ENCODE peak calls at places on chromosomes 13 and 19, in six cellular contexts. I is body of pancreas, S is psoas muscle, Z is esophagus squamous epithelium, X is GM23248, G is upper lobe of right lung. V is an unnamed sample. For H3K4me1, the result is how much of the 10 kb centered on the place peaks cover.

GRCh38 chr13:91313103-91313502 is 34.4 kb upstream of the MIR17HG start:
- DNase-seq in I (no peak), S (no peak), Z (no peak), X (peak), G (no peak), V (no peak)

GRCh38 chr13:29845440-29846056 is 4.9 kb downstream of the UBL3 start:
- DNase-seq in I (no peak), S (no peak), Z (no peak), X (peak), G (no peak), V (no peak)

GRCh38 chr13:38303816-38304215 is 45.8 kb upstream of the UFM1 start:
- DNase-seq in I (no peak), S (no peak), Z (no peak), X (no peak), G (no peak), V (no peak)

GRCh38 chr13:97822377-97822776 is 131.1 kb upstream of the IPO5 start:
- DNase-seq in I (no peak), S (no peak), Z (no peak), X (no peak), G (no peak), V (no peak)

GRCh38 chr19:45767410-45767880 is 1.6 kb downstream of the SIX5 start:
- DNase-seq in I (peak), S (peak), Z (no peak), X (peak), G (peak), V (peak)

GRCh38 chr13:45607931-45608330 is 7.6 kb downstream of the ERICH6B start:
- DNase-seq in I (no peak), S (no peak), Z (no peak), X (no peak), G (no peak), V (no peak)

GRCh38 chr13:77779461-77780272 is 82.2 kb downstream of the SLAIN1 start:
- DNase-seq in I (peak), S (no peak), Z (no peak), X (peak), G (no peak), V (peak)

GRCh38 chr13:72384186-72384823 is 343.1 kb downstream of the MZT1 start:
- DNase-seq in I (no peak), S (no peak), Z (no peak), X (no peak), G (no peak), V (no peak)

GRCh38 chr19:55311797-55312196 is 13.3 kb downstream of the TMEM150B start:
- DNase-seq in I (no peak), S (no peak), Z (no peak), X (no peak), G (no peak), V (no peak)

GRCh38 chr13:24407844-24408243 is 98.5 kb downstream of the C1QTNF9 start:
- DNase-seq in I (no peak), S (no peak), Z (no peak), X (no peak), G (no peak), V (no peak)

GRCh38 chr13:91482427-91482826 is 84.0 kb downstream of the GPC5 start:
- DNase-seq in I (no peak), S (no peak), Z (no peak), X (no peak), G (no peak), V (no peak)

GRCh38 chr19:33941133-33941532 is 144.5 kb downstream of the KCTD15 start:
- DNase-seq in I (no peak), S (no peak), Z (no peak), X (no peak), G (no peak), V (no peak)

GRCh38 chr19:29872224-29872731 is 60.5 kb downstream of the CCNE1 start:
- DNase-seq in I (no peak), S (no peak), Z (no peak), X (peak), G (peak), V (no peak)

GRCh38 chr13:60583911-60584753 is 187.1 kb downstream of the TDRD3 start:
- DNase-seq in I (no peak), S (no peak), Z (no peak), X (peak), G (no peak), V (no peak)

GRCh38 chr13:47886314-47886713 is 114.8 kb downstream of the SUCLA2 start:
- DNase-seq in I (no peak), S (no peak), Z (no peak), X (no peak), G (no peak), V (no peak)

GRCh38 chr19:58568731-58569130 is 4.4 kb downstream of the MZF1 start:
- DNase-seq in I (peak), S (peak), Z (no peak), X (no peak), G (peak), V (peak)

GRCh38 chr19:18496167-18496979 is 25.5 kb downstream of the ELL start:
- DNase-seq in I (peak), S (no peak), Z (no peak), X (peak), G (peak), V (no peak)

GRCh38 chr19:1860133-1860775 is 3.1 kb downstream of the KLF16 start:
- DNase-seq in I (peak), S (peak), Z (no peak), X (peak), G (no peak), V (peak)

GRCh38 chr13:85728831-85729230 is 70.4 kb downstream of the SLITRK6 start:
- DNase-seq in I (no peak), S (no peak), Z (no peak), X (no peak), G (no peak), V (no peak)

GRCh38 chr19:2424686-2425621 is 2.4 kb downstream of the TIMM13 start:
- DNase-seq in I (peak), S (peak), Z (no peak), X (peak), G (peak), V (no peak)

GRCh38 chr13:45879666-45880065 is 28.1 kb upstream of the SIAH3 start:
- DNase-seq in I (no peak), S (peak), Z (no peak), X (no peak), G (no peak), V (no peak)

GRCh38 chr13:31755803-31756212 is 16.5 kb downstream of the RXFP2 start:
- DNase-seq in I (no peak), S (no peak), Z (no peak), X (peak), G (no peak), V (no peak)

GRCh38 chr13:113469582-113469981 is 16.3 kb upstream of the ADPRHL1 start:
- DNase-seq in I (no peak), S (no peak), Z (no peak), X (no peak), G (no peak), V (no peak)
- H3K27ac ChIP-seq in I (no peak), S (no peak), Z (no peak), X (no peak), G (no peak), V (no peak)

GRCh38 chr13:40983725-40984669 is 35.1 kb downstream of the ELF1 start:
- DNase-seq in I (no peak), S (no peak), Z (no peak), X (no peak), G (no peak), V (no peak)

GRCh38 chr13:40986328-40986856 is 32.7 kb downstream of the ELF1 start:
- DNase-seq in I (no peak), S (no peak), Z (no peak), X (peak), G (no peak), V (no peak)

GRCh38 chr13:40987606-40988280 is 31.4 kb downstream of the ELF1 start:
- DNase-seq in I (no peak), S (no peak), Z (no peak), X (peak), G (no peak), V (no peak)

GRCh38 chr13:40984670-40985366 is 34.3 kb downstream of the ELF1 start:
- DNase-seq in I (no peak), S (no peak), Z (no peak), X (peak), G (no peak), V (no peak)

GRCh38 chr13:40985596-40986327 is 33.4 kb downstream of the ELF1 start:
- DNase-seq in I (no peak), S (no peak), Z (no peak), X (no peak), G (no peak), V (no peak)
- H3K4me1 ChIP-seq in I (half or more), S (under half), Z (under half), X (under half), G (under half), V (under half)

DNA sequence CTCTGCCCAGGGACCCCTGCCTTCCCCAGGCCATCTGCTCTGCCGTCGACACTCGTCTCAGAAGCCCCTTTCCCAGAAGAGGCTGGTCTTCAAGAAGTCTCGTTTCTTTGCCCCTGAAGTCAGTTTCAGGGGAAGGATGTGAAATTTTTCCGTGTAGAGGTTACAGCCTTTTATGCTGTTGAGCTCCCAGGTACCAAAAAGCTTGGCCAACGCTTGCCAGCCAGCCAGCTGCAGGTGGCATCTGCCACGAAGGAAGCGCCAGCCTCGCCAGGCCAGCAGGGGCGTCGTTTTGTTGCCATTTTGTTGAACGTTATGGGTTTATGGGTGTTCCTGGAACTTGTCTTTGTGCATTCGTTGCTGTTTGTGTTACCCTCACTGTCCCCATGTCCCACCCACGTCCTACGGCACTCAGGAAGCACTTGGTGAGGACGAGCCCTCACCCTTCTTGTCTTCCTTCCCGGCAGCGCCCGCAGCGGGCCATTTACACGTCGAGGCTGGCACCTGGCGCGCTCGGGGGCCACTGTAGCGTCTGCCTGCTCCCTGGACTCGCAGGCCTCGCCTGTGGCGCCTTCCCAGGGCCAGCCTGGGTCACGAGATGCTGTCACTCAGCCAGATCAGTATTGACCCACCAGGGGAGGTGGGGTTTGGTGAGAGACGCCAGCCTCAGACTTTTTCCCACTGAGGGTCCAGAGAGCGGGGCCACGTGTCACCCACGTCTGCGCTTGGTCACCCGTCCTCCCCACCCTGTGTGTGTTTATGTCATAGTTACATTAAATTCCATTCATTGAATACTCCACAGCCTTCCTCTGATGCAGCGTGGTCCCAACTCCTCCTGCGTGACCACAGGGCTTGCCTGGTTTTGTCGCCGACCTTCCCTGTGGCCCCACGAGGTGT is 37.1 kb downstream of the AP1M1 start:
- DNase-seq in I (no peak), S (no peak), Z (no peak), X (no peak), G (peak), V (peak)
- H3K27ac ChIP-seq in I (no peak), S (no peak), Z (no peak), X (no peak), G (no peak), V (no peak)

GRCh38 chr19:8360196-8360595 is 3.8 kb upstream of the ANGPTL4 start:
- DNase-seq in I (no peak), S (no peak), Z (no peak), X (no peak), G (no peak), V (no peak)

GRCh38 chr19:8357007-8357521 is 6.9 kb upstream of the ANGPTL4 start:
- DNase-seq in I (no peak), S (no peak), Z (no peak), X (no peak), G (no peak), V (no peak)

GRCh38 chr19:8352134-8352827 is 9.2 kb upstream of the KANK3 start:
- DNase-seq in I (no peak), S (no peak), Z (no peak), X (peak), G (no peak), V (no peak)

GRCh38 chr19:8358948-8359347 is 5.0 kb upstream of the ANGPTL4 start:
- DNase-seq in I (no peak), S (no peak), Z (no peak), X (no peak), G (no peak), V (no peak)

DNA sequence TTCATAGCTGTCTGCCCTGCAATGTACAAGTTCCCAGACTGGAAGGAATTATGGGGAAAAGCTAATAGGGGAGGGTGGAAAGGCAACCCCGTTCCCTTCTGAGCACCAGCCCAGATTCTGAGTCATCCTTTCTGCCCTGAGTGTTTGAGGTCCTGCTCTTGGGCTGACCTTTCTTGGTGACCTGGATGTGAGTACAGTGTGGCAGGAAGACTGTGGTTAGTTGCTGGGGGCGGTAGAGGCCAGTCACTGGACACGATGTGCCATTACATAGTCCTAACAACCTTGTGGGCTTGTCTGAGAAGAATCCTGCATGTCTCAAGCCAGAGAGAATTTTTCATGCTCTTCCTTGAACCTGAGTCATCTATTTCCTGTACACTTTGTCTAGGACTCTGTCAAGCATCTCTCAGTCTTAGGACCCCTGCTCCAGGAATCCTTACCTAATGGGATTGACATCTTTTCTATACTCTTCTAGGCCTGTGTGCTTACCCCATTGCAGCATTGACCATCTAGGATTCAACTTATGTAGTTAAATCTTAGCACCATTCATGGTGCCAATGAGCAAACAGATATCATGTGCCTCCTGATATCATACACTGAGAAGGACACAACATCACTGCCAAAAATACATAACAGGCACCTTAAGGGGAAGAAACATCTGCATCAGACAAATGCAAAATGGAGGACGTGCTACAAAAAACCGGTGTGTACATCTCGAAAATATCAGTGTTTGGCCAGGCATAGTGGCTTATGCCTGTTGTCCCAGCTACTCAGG is 8.1 kb upstream of the ANGPTL4 start:
- DNase-seq in I (no peak), S (peak), Z (no peak), X (peak), G (peak), V (no peak)
- H3K4me1 ChIP-seq in I (half or more), S (under half), Z (under half), X (under half), G (under half), V (under half)

GRCh38 chr19:11420429-11420893 is 1.3 kb upstream of the RGL3 start:
- DNase-seq in I (no peak), S (peak), Z (no peak), X (peak), G (no peak), V (peak)

GRCh38 chr19:11422163-11423068 is 3.3 kb upstream of the RGL3 start:
- DNase-seq in I (peak), S (peak), Z (peak), X (peak), G (peak), V (peak)

GRCh38 chr19:11421607-11422098 is 2.5 kb upstream of the RGL3 start:
- DNase-seq in I (peak), S (peak), Z (no peak), X (peak), G (peak), V (no peak)

GRCh38 chr19:11423164-11423803 is 4.2 kb upstream of the RGL3 start:
- DNase-seq in I (no peak), S (no peak), Z (no peak), X (no peak), G (no peak), V (no peak)

DNA sequence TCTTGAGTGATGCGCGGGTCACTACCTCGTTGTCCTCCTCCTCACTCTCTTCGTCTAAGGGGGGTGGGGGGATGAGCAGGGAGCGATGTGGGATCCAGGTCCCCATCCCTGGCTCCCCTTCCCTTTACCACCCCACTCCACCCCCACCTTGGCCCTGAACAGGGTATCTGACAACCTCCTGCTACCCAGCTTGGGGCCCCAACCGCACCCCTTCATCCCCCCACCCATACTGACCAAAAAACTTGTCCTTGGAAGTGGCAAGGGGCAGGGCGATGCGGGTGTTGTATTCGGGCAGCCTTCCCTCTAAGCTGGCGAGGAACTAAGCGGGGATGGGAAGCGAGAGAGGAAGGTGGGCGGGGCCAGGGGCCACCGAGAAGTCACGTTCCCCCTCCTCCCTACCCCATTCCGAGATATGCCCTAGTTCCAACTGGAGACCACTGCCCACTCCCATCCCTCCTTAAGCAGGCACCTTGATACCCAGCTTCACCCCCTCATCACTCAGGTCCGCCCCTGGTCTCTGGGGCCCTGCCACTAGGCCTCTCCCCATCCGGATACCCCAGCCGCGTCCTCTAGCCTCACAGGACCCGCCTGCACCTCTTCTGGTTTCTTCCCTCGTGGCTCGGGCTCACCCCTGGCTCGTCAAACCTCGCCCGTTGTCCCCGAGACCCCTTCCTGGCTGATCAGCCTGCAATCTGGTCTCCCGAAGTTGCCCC is 1.9 kb upstream of the RGL3 start:
- DNase-seq in I (no peak), S (peak), Z (no peak), X (no peak), G (no peak), V (peak)
- H3K27ac ChIP-seq in I (no peak), S (peak), Z (peak), X (no peak), G (peak), V (peak)

GRCh38 chr19:21588202-21588601 is 82.8 kb downstream of the ZNF429 start:
- DNase-seq in I (peak), S (no peak), Z (no peak), X (no peak), G (no peak), V (no peak)

GRCh38 chr19:21593008-21593427 is 87.6 kb downstream of the ZNF429 start:
- DNase-seq in I (no peak), S (no peak), Z (no peak), X (no peak), G (no peak), V (no peak)

GRCh38 chr19:21590868-21591267 is 85.5 kb downstream of the ZNF429 start:
- DNase-seq in I (no peak), S (no peak), Z (no peak), X (no peak), G (no peak), V (no peak)

GRCh38 chr19:21595185-21595584 is 89.8 kb downstream of the ZNF429 start:
- DNase-seq in I (no peak), S (no peak), Z (no peak), X (no peak), G (no peak), V (no peak)

GRCh38 chr19:21593934-21594844 is 88.8 kb downstream of the ZNF429 start:
- DNase-seq in I (peak), S (peak), Z (no peak), X (peak), G (no peak), V (peak)
- H3K4me1 ChIP-seq in I (half or more), S (under half), Z (under half), X (under half), G (under half), V (under half)

GRCh38 chr19:36010402-36010801 is 1.8 kb upstream of the SYNE4 start:
- DNase-seq in I (no peak), S (no peak), Z (no peak), X (no peak), G (no peak), V (no peak)

GRCh38 chr19:36009220-36009619 is 607 bp upstream of the SYNE4 start:
- DNase-seq in I (peak), S (peak), Z (no peak), X (peak), G (peak), V (peak)

GRCh38 chr19:36009633-36010379 is 1.2 kb upstream of the SYNE4 start:
- DNase-seq in I (no peak), S (no peak), Z (no peak), X (no peak), G (no peak), V (no peak)

GRCh38 chr19:36014029-36014924 is at the start of gene ALKBH6:
- DNase-seq in I (peak), S (peak), Z (peak), X (peak), G (peak), V (peak)

GRCh38 chr19:36013280-36014028 is 559 bp downstream of the ALKBH6 start:
- DNase-seq in I (no peak), S (no peak), Z (no peak), X (peak), G (no peak), V (no peak)
- H3K27ac ChIP-seq in I (peak), S (peak), Z (peak), X (peak), G (peak), V (peak)

V was measured in heart left ventricle.